ENCODE peak calls at places on chromosomes 5 and 9, in five cellular contexts. L is H1, H is neuronal stem cell, B is mesenchymal stem cell, R is trophoblast cell. Y is an unnamed sample.

GRCh38 chr9:124645274-124645673 is 125.8 kb downstream of the NR6A1 start:
- DNase-seq in L (no peak), H (no peak), B (no peak), R (no peak), Y (no peak)

GRCh38 chr9:109027176-109027575 is 13.9 kb upstream of the CTNNAL1 start:
- DNase-seq in L (no peak), H (no peak), B (no peak), R (no peak), Y (no peak)

GRCh38 chr9:133512253-133513213 is 12.2 kb downstream of the MYMK start:
- DNase-seq in L (no peak), H (no peak), B (no peak), R (no peak), Y (no peak)

GRCh38 chr9:72315510-72316287 is 49.3 kb downstream of the ZFAND5 start:
- DNase-seq in L (no peak), H (peak; percentile 41), B (peak; percentile 76), R (no peak), Y (peak; percentile 53)

GRCh38 chr9:31604516-31604915 is 779.9 kb upstream of the ACO1 start:
- DNase-seq in L (no peak), H (no peak), B (no peak), R (no peak), Y (no peak)

GRCh38 chr5:32625106-32625505 is 39.7 kb downstream of the SUB1 start:
- DNase-seq in L (no peak), H (no peak), B (no peak), R (no peak), Y (no peak)

GRCh38 chr9:89445801-89446228 is 52.1 kb downstream of the SEMA4D start:
- DNase-seq in L (no peak), H (no peak), B (no peak), R (no peak), Y (no peak)

GRCh38 chr5:89968870-89969472 is 440.6 kb downstream of the CETN3 start:
- DNase-seq in L (no peak), H (no peak), B (peak; percentile 30), R (no peak), Y (no peak)

GRCh38 chr5:160496784-160497183 is 75.1 kb downstream of the PTTG1 start:
- DNase-seq in L (no peak), H (no peak), B (no peak), R (no peak), Y (no peak)

GRCh38 chr9:125758986-125759811 is 12.0 kb downstream of the PBX3 start:
- DNase-seq in L (no peak), H (no peak), B (peak; percentile 34), R (no peak), Y (no peak)

GRCh38 chr5:170576602-170577584 is 73.1 kb downstream of the KCNIP1 start:
- DNase-seq in L (no peak), H (no peak), B (peak; percentile 24), R (no peak), Y (no peak)

GRCh38 chr5:154194348-154195329 is 4.1 kb downstream of the GALNT10 start:
- DNase-seq in L (no peak), H (no peak), B (no peak), R (no peak), Y (peak; percentile 71)

GRCh38 chr9:82560457-82560904 is 502.5 kb downstream of the RASEF start:
- DNase-seq in L (no peak), H (no peak), B (no peak), R (no peak), Y (no peak)

GRCh38 chr5:1155191-1156032 is 43.5 kb upstream of the SLC12A7 start:
- DNase-seq in L (no peak), H (no peak), B (no peak), R (no peak), Y (no peak)

GRCh38 chr9:92061184-92061583 is 54.0 kb downstream of the SPTLC1 start:
- DNase-seq in L (no peak), H (no peak), B (no peak), R (no peak), Y (no peak)

GRCh38 chr9:6247266-6247665 is 31.7 kb downstream of the IL33 start:
- DNase-seq in L (no peak), H (no peak), B (no peak), R (no peak), Y (no peak)

GRCh38 chr5:108748010-108748353 is 285 bp downstream of the FER start:
- DNase-seq in L (no peak), H (no peak), B (no peak), R (no peak), Y (no peak)

GRCh38 chr9:100485196-100485595 is 12.2 kb downstream of the TMEFF1 start:
- DNase-seq in L (no peak), H (no peak), B (no peak), R (no peak), Y (no peak)

GRCh38 chr9:109176963-109177362 is 9.9 kb upstream of the FRRS1L start:
- DNase-seq in L (no peak), H (no peak), B (no peak), R (no peak), Y (no peak)

GRCh38 chr9:93470391-93470790 is 17.0 kb upstream of the FAM120AOS start:
- DNase-seq in L (no peak), H (no peak), B (no peak), R (no peak), Y (no peak)

GRCh38 chr5:86644843-86645242 is 27.1 kb downstream of the COX7C start:
- DNase-seq in L (peak; percentile 64), H (no peak), B (no peak), R (no peak), Y (peak; percentile 79)

GRCh38 chr5:144549580-144549979 is 378.9 kb downstream of the KCTD16 start:
- DNase-seq in L (no peak), H (no peak), B (peak; percentile 90), R (no peak), Y (no peak)

GRCh38 chr5:773517-774264 is 10.8 kb downstream of the ZDHHC11B start:
- DNase-seq in L (peak; percentile 48), H (no peak), B (no peak), R (no peak), Y (peak; percentile 19)

GRCh38 chr9:134329886-134330285 is 3.6 kb downstream of the RXRA start:
- DNase-seq in L (no peak), H (no peak), B (peak; percentile 53), R (no peak), Y (no peak)

GRCh38 chr5:78025540-78025939 is 249.4 kb upstream of the TBCA start:
- DNase-seq in L (no peak), H (no peak), B (no peak), R (no peak), Y (peak; percentile 31)

GRCh38 chr9:18502546-18502945 is 28.6 kb downstream of the ADAMTSL1 start:
- DNase-seq in L (no peak), H (no peak), B (no peak), R (no peak), Y (no peak)

GRCh38 chr5:108900668-108901067 is 153.0 kb downstream of the FER start:
- DNase-seq in L (no peak), H (no peak), B (peak; percentile 22), R (no peak), Y (no peak)

GRCh38 chr9:107869111-107869510 is 379.5 kb upstream of the KLF4 start:
- DNase-seq in L (no peak), H (no peak), B (no peak), R (no peak), Y (no peak)

GRCh38 chr9:123176230-123176629 is 92.2 kb downstream of the STRBP start:
- DNase-seq in L (no peak), H (no peak), B (peak; percentile 56), R (no peak), Y (no peak)

GRCh38 chr9:21317956-21318923 is 13.1 kb upstream of the IFNA5 start:
- DNase-seq in L (no peak), H (peak; percentile 29), B (peak; percentile 56), R (peak; percentile 10), Y (no peak)

GRCh38 chr5:87410941-87411340 is 1.8 kb downstream of the CCNH start:
- DNase-seq in L (no peak), H (no peak), B (peak; percentile 72), R (no peak), Y (no peak)

DNA sequence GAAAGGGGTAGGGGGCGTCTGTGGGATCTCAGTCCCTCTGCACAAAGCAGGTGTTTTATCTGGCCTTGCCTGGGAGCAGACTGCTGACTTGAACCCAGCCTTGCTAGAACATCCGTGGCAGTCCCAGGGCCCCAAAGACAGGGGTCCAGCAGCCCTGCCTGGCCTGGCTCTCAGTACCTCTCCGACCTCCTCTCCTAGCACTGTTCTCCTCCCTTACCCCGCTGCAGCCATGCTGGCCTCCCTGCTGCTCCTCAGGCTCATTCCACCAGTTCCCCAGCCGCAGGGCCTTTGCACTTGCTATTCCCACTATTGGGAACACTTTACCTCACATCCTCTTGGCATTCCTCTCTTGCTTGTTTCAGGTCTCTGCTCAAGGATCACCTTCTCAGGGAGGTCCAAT is 45.2 kb downstream of the DUSP1 start:
- DNase-seq in L (no peak), H (no peak), B (no peak), R (no peak), Y (no peak)
- H2BK12ac ChIP-seq in L (no peak overlapping the region), H (no peak overlapping the region), B (no peak overlapping the region), R (no peak overlapping the region), Y (no peak overlapping the region)

DNA sequence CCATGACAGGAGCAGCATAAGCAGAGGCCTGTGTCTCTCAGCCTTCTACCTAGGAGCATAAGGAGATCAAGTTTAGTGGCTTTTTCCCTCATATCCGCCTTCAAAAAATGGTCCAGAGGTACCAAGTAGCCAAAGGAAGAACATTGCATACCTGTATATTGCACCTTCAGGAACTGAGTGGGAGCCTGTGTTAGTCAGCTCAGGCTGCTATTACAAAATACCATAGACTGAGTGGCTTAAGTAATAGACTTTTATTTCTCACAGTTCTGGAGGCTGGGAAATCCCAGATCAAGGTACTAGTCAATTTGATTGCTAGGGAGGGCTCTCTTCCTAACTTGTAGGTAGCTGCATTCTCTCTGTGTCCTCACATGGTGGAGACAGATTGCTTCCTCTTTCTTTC is 597.4 kb upstream of the PTGER4 start:
- DNase-seq in L (no peak), H (no peak), B (no peak), R (no peak), Y (no peak)
- H2BK12ac ChIP-seq in L (no peak overlapping the region), H (no peak overlapping the region), B (no peak overlapping the region), R (no peak overlapping the region), Y (no peak overlapping the region)

GRCh38 chr9:121107041-121107440 is 32.3 kb downstream of the CNTRL start:
- DNase-seq in L (no peak), H (no peak), B (no peak), R (no peak), Y (no peak)
- H2BK12ac ChIP-seq in L (no peak overlapping the region), H (no peak overlapping the region), B (no peak overlapping the region), R (no peak overlapping the region), Y (no peak overlapping the region)

GRCh38 chr5:166712447-166712846 is 1579.0 kb upstream of the WWC1 start:
- DNase-seq in L (no peak), H (peak; percentile 21), B (no peak), R (no peak), Y (no peak)

GRCh38 chr5:166710275-166710674 is 1581.2 kb upstream of the WWC1 start:
- DNase-seq in L (no peak), H (no peak), B (peak; percentile 65), R (no peak), Y (no peak)

GRCh38 chr5:166713281-166713680 is 1578.2 kb upstream of the WWC1 start:
- DNase-seq in L (no peak), H (no peak), B (no peak), R (no peak), Y (no peak)

DNA sequence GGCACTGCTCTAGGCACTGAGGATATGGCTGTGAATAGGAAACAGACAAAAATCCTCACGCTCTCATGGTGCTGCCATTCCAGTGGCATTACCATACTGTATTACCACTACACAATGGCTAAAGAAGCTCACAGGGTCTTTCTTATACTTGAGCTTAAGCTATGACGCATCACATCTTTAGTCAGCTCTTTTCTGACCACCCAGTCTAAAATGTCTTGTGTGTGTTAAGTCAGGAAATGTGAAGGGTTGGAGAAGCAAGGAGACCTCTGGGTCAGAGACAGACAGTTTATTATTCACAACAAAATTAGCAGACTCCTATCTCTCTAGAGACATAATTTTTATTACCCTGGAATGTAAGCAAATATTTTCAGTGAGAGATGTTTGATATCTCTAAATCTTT is 1583.2 kb upstream of the WWC1 start:
- DNase-seq in L (no peak), H (no peak), B (peak; percentile 76), R (no peak), Y (no peak)
- H2BK12ac ChIP-seq in L (no peak overlapping the region), H (no peak overlapping the region), B (no peak overlapping the region), R (peak overlapping the region; percentile 71), Y (no peak overlapping the region)